ENCODE peak calls at places on chromosomes 2 and 18, in nine cellular contexts. A, L, G, T, X, U, V, H and C are unnamed samples.
A peak's percentile ranks its signal among the peaks of the same experiment; 100 is the strongest.

GRCh38 chr2:8312861-8313768 is 368.7 kb upstream of the ID2 start:
- DNase-seq in U (no peak), G (no peak), X (no peak), A (no peak), L (no peak), H (no peak), T (no peak), V (no peak), C (peak; percentile 72)

GRCh38 chr2:26312471-26312870 is 33.5 kb upstream of the SELENOI start:
- DNase-seq in H (no peak), A (no peak), X (no peak), T (no peak), L (no peak), U (no peak), G (no peak), V (no peak), C (no peak)

GRCh38 chr18:78980777-78981651 is 1.4 kb downstream of the SALL3 start:
- DNase-seq in G (no peak), L (no peak), U (no peak), X (no peak), T (no peak), H (no peak), V (no peak), A (no peak), C (no peak)

GRCh38 chr2:231680284-231680991 is 27.9 kb upstream of the PTMA start:
- DNase-seq in V (peak; percentile 35), L (peak; percentile 47), X (no peak), A (no peak), U (no peak), H (peak; percentile 87), T (no peak), G (no peak), C (no peak)

GRCh38 chr18:68714707-68715496 is at the start of gene TMX3:
- DNase-seq in L (peak; percentile 91), V (peak; percentile 88), A (peak; percentile 99), G (peak; percentile 94), H (peak; percentile 92), T (peak; percentile 97), U (peak; percentile 91), X (peak; percentile 65), C (peak; percentile 94)

GRCh38 chr2:42977236-42978174 is 185.1 kb upstream of the HAAO start:
- DNase-seq in A (no peak), G (no peak), H (no peak), T (peak; percentile 50), U (peak; percentile 44), L (no peak), V (no peak), X (no peak), C (no peak)

GRCh38 chr2:18433872-18434271 is 126.6 kb downstream of the RDH14 start:
- DNase-seq in X (no peak), U (no peak), G (no peak), T (no peak), L (no peak), V (no peak), A (no peak), H (no peak), C (no peak)

GRCh38 chr2:239958366-239958765 is 66.8 kb downstream of the NDUFA10 start:
- DNase-seq in U (no peak), V (no peak), L (no peak), G (no peak), H (no peak), X (no peak), A (no peak), T (peak; percentile 46), C (no peak)

GRCh38 chr2:221360742-221361141 is 211.4 kb downstream of the EPHA4 start:
- DNase-seq in U (no peak), H (no peak), X (no peak), A (peak; percentile 19), L (no peak), G (no peak), T (no peak), V (no peak), C (no peak)

GRCh38 chr18:74482697-74483096 is 13.5 kb upstream of the CNDP2 start:
- DNase-seq in V (no peak), G (no peak), T (no peak), A (no peak), X (no peak), U (no peak), H (no peak), L (no peak), C (no peak)

GRCh38 chr2:8584174-8585066 is 97.4 kb upstream of the ID2 start:
- DNase-seq in X (no peak), V (no peak), A (no peak), U (peak; percentile 75), L (no peak), T (no peak), G (no peak), H (no peak), C (no peak)

GRCh38 chr18:46239549-46239948 is 135.4 kb downstream of the HAUS1 start:
- DNase-seq in U (no peak), A (peak; percentile 46), V (no peak), X (no peak), G (no peak), L (no peak), H (no peak), T (no peak), C (no peak)

GRCh38 chr2:83051538-83052192 is 1407.4 kb downstream of the SUCLG1 start:
- DNase-seq in H (no peak), U (no peak), T (no peak), L (no peak), V (no peak), A (no peak), G (no peak), X (no peak), C (no peak)

GRCh38 chr2:152974146-152974545 is 255.7 kb downstream of the ARL6IP6 start:
- DNase-seq in X (no peak), H (no peak), A (no peak), G (no peak), U (no peak), L (no peak), V (no peak), T (no peak), C (no peak)

GRCh38 chr2:135875491-135876065 is 665 bp downstream of the MCM6 start:
- DNase-seq in T (peak; percentile 91), U (peak; percentile 81), H (peak; percentile 52), G (peak; percentile 67), A (peak; percentile 75), L (peak; percentile 49), V (peak; percentile 39), X (peak; percentile 20), C (peak; percentile 64)

GRCh38 chr2:101957036-101957435 is 34.7 kb upstream of the IL1R2 start:
- DNase-seq in G (no peak), A (no peak), H (no peak), V (no peak), T (no peak), U (no peak), X (no peak), L (no peak), C (no peak)

GRCh38 chr2:241771286-241772062 is 5.1 kb upstream of the GAL3ST2 start:
- DNase-seq in A (peak; percentile 64), V (no peak), L (no peak), G (peak; percentile 87), U (peak; percentile 80), H (peak; percentile 17), X (peak; percentile 6), T (peak; percentile 56), C (no peak)

GRCh38 chr2:46173636-46174253 is 123.5 kb upstream of the EPAS1 start:
- DNase-seq in T (no peak), V (no peak), G (no peak), H (no peak), U (no peak), X (no peak), L (no peak), A (no peak), C (no peak)